ENCODE peak calls at places on chromosomes 5 and 9, in four cellular contexts. E, F, P and G are unnamed samples.

GRCh38 chr5:10860645-10861455 is 99.8 kb upstream of the DAP start:
- DNase-seq in E (no peak), F (peak), P (no peak), G (no peak)

GRCh38 chr5:172887735-172888134 is 53.7 kb downstream of the ERGIC1 start:
- DNase-seq in E (no peak), F (peak), P (no peak), G (no peak)

GRCh38 chr5:133114166-133114932 is 62.5 kb downstream of the HSPA4 start:
- DNase-seq in E (no peak), F (no peak), P (no peak), G (no peak)

GRCh38 chr5:34684281-34684979 is 28.3 kb downstream of the RAI14 start:
- DNase-seq in E (peak), F (peak), P (no peak), G (no peak)

GRCh38 chr9:94061864-94062263 is 22.4 kb upstream of the PTPDC1 start:
- DNase-seq in E (no peak), F (no peak), P (no peak), G (no peak)

GRCh38 chr5:164532226-164532937 is 1027.0 kb downstream of the MAT2B start:
- DNase-seq in E (no peak), F (peak), P (no peak), G (no peak)

GRCh38 chr9:107274953-107275422 is 8.1 kb upstream of the RAD23B start:
- DNase-seq in E (peak), F (peak), P (no peak), G (no peak)

GRCh38 chr9:26292943-26293342 is 599.7 kb downstream of the CAAP1 start:
- DNase-seq in E (no peak), F (no peak), P (no peak), G (no peak)

GRCh38 chr9:89522261-89522978 is 24.5 kb upstream of the SEMA4D start:
- DNase-seq in E (no peak), F (no peak), P (peak), G (no peak)

GRCh38 chr5:158120760-158121159 is 261.8 kb upstream of the CLINT1 start:
- DNase-seq in E (no peak), F (no peak), P (no peak), G (no peak)

GRCh38 chr5:142777858-142778257 is 7.7 kb downstream of the ARHGAP26 start:
- DNase-seq in E (no peak), F (no peak), P (no peak), G (no peak)

GRCh38 chr5:154491951-154492350 is 13.9 kb upstream of the HAND1 start:
- DNase-seq in E (no peak), F (no peak), P (no peak), G (no peak)

GRCh38 chr9:109449036-109449798 is 48.9 kb downstream of the PTPN3 start:
- DNase-seq in E (no peak), F (no peak), P (no peak), G (no peak)

GRCh38 chr9:14158911-14159310 is 155.0 kb downstream of the NFIB start:
- DNase-seq in E (no peak), F (peak), P (no peak), G (no peak)

GRCh38 chr5:92886751-92887150 is 694.3 kb downstream of the NR2F1-AS1 start:
- DNase-seq in E (no peak), F (no peak), P (no peak), G (no peak)

GRCh38 chr5:141742866-141743651 is 61.0 kb upstream of the ARAP3 start:
- DNase-seq in E (peak), F (peak), P (no peak), G (peak)

GRCh38 chr9:125189011-125189360 is 617 bp downstream of the PPP6C start:
- DNase-seq in E (peak), F (no peak), P (peak), G (peak)

GRCh38 chr5:38835887-38836286 is 9.9 kb upstream of the OSMR start:
- DNase-seq in E (no peak), F (peak), P (no peak), G (no peak)

GRCh38 chr5:150624334-150625163 is 15.9 kb upstream of the SYNPO start:
- DNase-seq in E (peak), F (no peak), P (peak), G (peak)

GRCh38 chr9:37197158-37198033 is 77.0 kb downstream of the ZCCHC7 start:
- DNase-seq in E (no peak), F (peak), P (peak), G (no peak)

GRCh38 chr5:177294632-177295031 is 8.9 kb downstream of the RAB24 start:
- DNase-seq in E (no peak), F (no peak), P (no peak), G (no peak)

GRCh38 chr5:151086905-151087360 is 6.1 kb upstream of the TNIP1 start:
- DNase-seq in E (no peak), F (no peak), P (peak), G (no peak)

GRCh38 chr9:107190031-107190935 is 92.8 kb upstream of the RAD23B start:
- DNase-seq in E (peak), F (peak), P (no peak), G (no peak)

GRCh38 chr5:16625116-16625515 is 8.3 kb upstream of the RETREG1 start:
- DNase-seq in E (no peak), F (no peak), P (no peak), G (no peak)

GRCh38 chr5:75461679-75462078 is 49.8 kb downstream of the CERT1 start:
- DNase-seq in E (no peak), F (peak), P (no peak), G (no peak)

GRCh38 chr9:75083188-75083976 is 4.6 kb downstream of the NMRK1 start:
- DNase-seq in E (no peak), F (no peak), P (no peak), G (no peak)

GRCh38 chr5:110840347-110840960 is 101.6 kb downstream of the SLC25A46 start:
- DNase-seq in E (no peak), F (no peak), P (no peak), G (no peak)

GRCh38 chr5:100697970-100698369 is 162.8 kb downstream of the FAM174A start:
- DNase-seq in E (no peak), F (no peak), P (no peak), G (no peak)
- TF ChIP-seq CTCF in E (peak), F (peak), P (no peak), G (peak)

GRCh38 chr9:2415326-2415725 is 206.3 kb upstream of the VLDLR start:
- DNase-seq in E (no peak), F (no peak), P (no peak), G (no peak)

GRCh38 chr9:2420488-2421056 is 201.0 kb upstream of the VLDLR start:
- DNase-seq in E (no peak), F (no peak), P (no peak), G (no peak)

GRCh38 chr9:2417730-2418129 is 203.9 kb upstream of the VLDLR start:
- DNase-seq in E (no peak), F (no peak), P (no peak), G (no peak)

GRCh38 chr9:2414465-2414864 is 207.1 kb upstream of the VLDLR start:
- DNase-seq in E (no peak), F (no peak), P (no peak), G (no peak)

DNA sequence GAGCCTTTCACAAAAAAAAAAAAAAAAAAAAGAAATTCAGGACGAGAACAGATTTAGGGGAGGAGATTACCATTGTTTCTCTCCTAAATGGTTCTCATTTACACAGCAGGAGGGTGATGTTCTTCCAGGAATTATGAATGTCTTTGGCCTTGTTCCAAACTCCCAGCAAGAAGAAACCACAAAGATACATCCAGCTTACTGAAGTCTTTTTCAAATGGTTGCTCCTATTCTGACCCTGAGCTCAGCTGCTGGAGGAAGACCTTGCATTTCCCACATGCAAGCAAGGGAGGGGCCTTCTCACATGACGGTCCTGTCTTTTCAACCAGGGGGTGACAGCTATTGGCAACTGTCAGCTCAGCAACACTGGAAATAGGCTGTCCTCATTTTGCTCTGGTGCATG is 203.0 kb upstream of the VLDLR start:
- DNase-seq in E (no peak), F (peak), P (no peak), G (no peak)
- TF ChIP-seq CTCF in E (no peak), F (no peak), P (no peak), G (no peak)

GRCh38 chr9:114274217-114274616 is 48.7 kb upstream of the ORM1 start:
- DNase-seq in E (no peak), F (no peak), P (no peak), G (no peak)

GRCh38 chr9:114272739-114273431 is 50.0 kb upstream of the ORM1 start:
- DNase-seq in E (no peak), F (no peak), P (no peak), G (no peak)

GRCh38 chr9:114273461-114273881 is 49.4 kb upstream of the ORM1 start:
- DNase-seq in E (peak), F (no peak), P (no peak), G (no peak)

GRCh38 chr9:114270120-114270975 is 52.5 kb upstream of the ORM1 start:
- DNase-seq in E (no peak), F (no peak), P (no peak), G (no peak)

GRCh38 chr9:114271556-114272510 is 51.1 kb upstream of the ORM1 start:
- DNase-seq in E (no peak), F (peak), P (peak), G (no peak)
- TF ChIP-seq CTCF in E (peak), F (peak), P (no peak), G (peak)

DNA sequence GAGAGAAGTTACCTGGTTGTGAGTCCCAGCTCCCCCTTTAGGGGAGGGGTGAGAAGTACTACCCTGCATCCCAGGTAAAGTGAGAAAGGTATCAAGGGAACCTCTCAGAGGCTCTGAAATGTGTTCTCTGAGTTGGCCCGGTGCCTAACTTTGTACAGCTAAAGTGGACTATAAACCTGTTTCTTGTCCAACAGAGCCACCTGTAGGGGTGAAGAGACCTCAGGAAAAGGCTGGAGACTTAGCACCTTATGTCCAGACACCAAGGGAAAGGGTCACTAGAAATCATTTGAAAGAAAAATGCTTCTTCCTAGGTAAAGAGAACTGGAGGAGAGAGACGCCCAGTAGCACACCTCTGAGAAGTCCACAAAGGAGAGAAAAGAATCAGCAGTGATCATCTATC is 108.3 kb upstream of the KIF2A start:
- DNase-seq in E (no peak), F (no peak), P (no peak), G (no peak)
- TF ChIP-seq CTCF in E (no peak), F (no peak), P (no peak), G (no peak)

GRCh38 chr5:170623576-170624181 is 119.9 kb downstream of the KCNIP1 start:
- DNase-seq in E (peak), F (peak), P (no peak), G (peak)
- TF ChIP-seq CTCF in E (peak), F (peak), P (peak), G (peak)

GRCh38 chr5:96649938-96650540 is 12.1 kb upstream of the CAST start:
- DNase-seq in E (no peak), F (no peak), P (no peak), G (no peak)

GRCh38 chr5:96651047-96651446 is 11.1 kb upstream of the CAST start:
- DNase-seq in E (no peak), F (no peak), P (no peak), G (no peak)

GRCh38 chr5:96654209-96654608 is 8.0 kb upstream of the CAST start:
- DNase-seq in E (no peak), F (no peak), P (no peak), G (no peak)

GRCh38 chr5:96652769-96653455 is 9.3 kb upstream of the CAST start:
- DNase-seq in E (no peak), F (no peak), P (no peak), G (no peak)

GRCh38 chr5:96651948-96652753 is 10.0 kb upstream of the CAST start:
- DNase-seq in E (no peak), F (no peak), P (no peak), G (no peak)
- TF ChIP-seq CTCF in E (peak), F (peak), P (no peak), G (peak)